ENCODE peak calls at places on chromosomes 4 and X, in ten cellular contexts. M is right lobe of liver; U is upper lobe of right lung; W is neuronal stem cell; G is fibroblast of lung; B is H1; F is naive thymus-derived CD4-positive, alpha-beta T cell; O is IMR-90; N is SK-N-SH; C is sigmoid colon. L is an unnamed sample.

GRCh38 chrX:19129694-19130093 is 7.4 kb upstream of the ADGRG2 start:
- DNase-seq in M (no peak), U (no peak), W (no peak), G (no peak), B (no peak), F (no peak), O (no peak), N (no peak), C (no peak), L (no peak)

GRCh38 chr4:98290511-98290910 is 29.3 kb downstream of the RAP1GDS1 start:
- DNase-seq in M (no peak), U (no peak), W (no peak), G (peak; percentile 82), B (no peak), F (no peak), O (peak; percentile 77), N (no peak), C (no peak), L (no peak)

GRCh38 chr4:66887061-66887460 is 658.2 kb downstream of the CENPC start:
- DNase-seq in M (no peak), U (no peak), W (no peak), G (no peak), B (no peak), F (no peak), O (no peak), N (no peak), C (no peak), L (no peak)

GRCh38 chrX:95764972-95765451 is 919.6 kb upstream of the DIAPH2 start:
- DNase-seq in M (no peak), U (no peak), W (peak; percentile 32), G (peak; percentile 81), B (no peak), F (no peak), O (peak; percentile 23), N (peak; percentile 14), C (no peak), L (no peak)

GRCh38 chrX:155611302-155611701 is 1.4 kb downstream of the TMLHE start:
- DNase-seq in M (no peak), U (no peak), W (no peak), G (no peak), B (no peak), F (no peak), O (no peak), N (no peak), C (no peak), L (no peak)

GRCh38 chrX:46953597-46953996 is 41.4 kb downstream of the JADE3 start:
- DNase-seq in M (no peak), U (no peak), W (peak; percentile 57), G (peak; percentile 34), B (no peak), F (no peak), O (no peak), N (no peak), C (no peak), L (no peak)

GRCh38 chr4:26325191-26325590 is 4.4 kb downstream of the RBPJ start:
- DNase-seq in M (no peak), U (no peak), W (no peak), G (peak; percentile 74), B (no peak), F (peak; percentile 16), O (peak; percentile 67), N (peak; percentile 33), C (no peak), L (no peak)

GRCh38 chr4:54217642-54218486 is 11.2 kb upstream of the PDGFRA start:
- DNase-seq in M (peak; percentile 51), U (peak; percentile 70), W (peak; percentile 79), G (peak; percentile 96), B (no peak), F (peak; percentile 73), O (peak; percentile 83), N (peak; percentile 81), C (peak; percentile 94), L (no peak)

GRCh38 chr4:78654809-78655208 is 103.2 kb downstream of the ANXA3 start:
- DNase-seq in M (no peak), U (no peak), W (no peak), G (peak; percentile 70), B (no peak), F (no peak), O (peak; percentile 58), N (no peak), C (no peak), L (no peak)

GRCh38 chr4:153467897-153468262 is 1.7 kb downstream of the TMEM131L start:
- DNase-seq in M (no peak), U (no peak), W (no peak), G (peak; percentile 46), B (no peak), F (no peak), O (no peak), N (no peak), C (no peak), L (no peak)

GRCh38 chr4:42627887-42628646 is 28.8 kb downstream of the ATP8A1 start:
- DNase-seq in M (no peak), U (no peak), W (no peak), G (no peak), B (no peak), F (peak; percentile 68), O (no peak), N (no peak), C (peak; percentile 67), L (no peak)

GRCh38 chr4:143667461-143667860 is 33.0 kb downstream of the FREM3 start:
- DNase-seq in M (no peak), U (no peak), W (no peak), G (peak; percentile 90), B (no peak), F (no peak), O (peak; percentile 1), N (peak; percentile 9), C (peak; percentile 68), L (no peak)

DNA sequence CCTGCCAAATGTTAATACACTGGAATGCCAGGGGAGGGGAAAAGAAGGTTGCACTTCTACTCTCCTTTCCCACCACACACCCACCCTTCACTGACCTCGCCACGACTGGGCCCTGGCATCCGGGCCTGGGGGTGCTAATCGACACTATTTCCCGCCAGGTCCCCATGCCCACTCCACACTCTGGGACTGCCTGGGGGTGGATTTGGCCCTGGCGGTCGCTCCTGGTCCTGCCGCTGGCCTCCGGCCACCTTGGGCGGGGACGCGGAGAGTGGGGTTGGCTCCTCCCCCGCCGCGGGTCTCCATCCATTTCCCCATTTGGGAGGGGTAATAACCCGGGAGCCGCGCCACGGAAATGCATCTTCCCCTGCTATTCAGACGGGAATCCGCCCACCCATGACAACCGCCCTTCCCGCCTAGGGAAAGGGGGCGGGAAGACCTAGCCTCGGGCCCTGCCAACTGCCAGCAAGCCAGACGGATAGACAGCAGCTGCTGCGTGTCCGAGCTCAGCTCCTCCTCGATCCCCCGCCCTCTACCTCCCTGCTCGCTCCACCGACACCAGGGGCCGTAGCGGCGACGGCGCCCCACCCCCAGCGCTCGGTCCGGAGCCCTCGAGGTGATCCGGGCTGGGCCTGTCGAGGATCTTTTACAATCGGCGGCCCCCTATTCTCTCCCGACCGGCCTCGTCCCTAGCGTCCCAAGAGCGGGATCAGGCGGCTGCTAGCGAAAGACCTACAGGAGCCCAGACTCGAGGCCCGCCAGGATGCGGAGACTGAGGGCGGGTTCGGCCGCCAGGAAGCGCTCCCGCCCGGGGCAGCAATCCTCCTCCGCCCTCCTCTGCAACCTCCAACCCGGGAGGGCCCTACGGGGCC is 78.0 kb downstream of the RLIM start:
- DNase-seq in M (peak; percentile 88), U (peak; percentile 84), W (no peak), G (peak; percentile 89), B (no peak), F (peak; percentile 10), O (peak; percentile 83), N (peak; percentile 86), C (peak; percentile 96), L (peak; percentile 90)
- H3K27ac ChIP-seq in M (peak overlapping the region; percentile 19), U (peak overlapping the region; percentile 85), W (peak overlapping the region; percentile 35), G (peak overlapping the region; percentile 59), B (no peak overlapping the region), F (peak overlapping the region; percentile 54), O (peak overlapping the region; percentile 83), N (peak overlapping the region; percentile 38), C (peak overlapping the region; percentile 86), L (peak overlapping the region; percentile 86)

DNA sequence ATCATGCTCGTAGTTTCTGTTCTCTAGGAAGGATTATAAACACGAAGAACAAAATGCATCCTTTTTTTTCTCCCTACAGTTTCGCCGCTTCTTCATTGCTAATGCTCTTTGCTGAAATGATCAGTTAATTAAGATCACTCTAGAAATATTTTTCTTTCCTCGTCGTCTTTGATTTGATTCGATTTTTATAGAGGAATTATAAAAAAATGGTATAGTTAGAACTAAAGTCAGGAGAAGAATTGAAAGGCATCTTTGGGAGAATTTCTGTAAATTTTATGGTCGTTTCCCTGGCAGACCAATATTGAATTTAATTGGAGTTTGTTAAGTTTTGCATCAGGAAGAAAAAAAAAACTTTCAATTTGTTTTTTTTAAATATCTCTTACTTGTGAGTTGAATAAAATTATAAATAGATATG is 1.1 kb upstream of the NKX3-2 start:
- DNase-seq in M (no peak), U (no peak), W (no peak), G (no peak), B (no peak), F (no peak), O (no peak), N (no peak), C (no peak), L (no peak)
- H3K4me1 ChIP-seq in M (peaks cover 12% of the 10 kb centered on the region), U (peaks cover 42% of the 10 kb centered on the region), W (peaks cover 2% of the 10 kb centered on the region), G (no peaks in the 10 kb centered on the region), B (peaks cover 23% of the 10 kb centered on the region), F (peaks cover 29% of the 10 kb centered on the region), O (no peaks in the 10 kb centered on the region), N (peaks cover 8% of the 10 kb centered on the region), C (peaks cover 46% of the 10 kb centered on the region), L (peaks cover 8% of the 10 kb centered on the region)

GRCh38 chrX:13742397-13743176 is 8.0 kb downstream of the OFD1 start:
- DNase-seq in M (no peak), U (no peak), W (no peak), G (no peak), B (no peak), F (no peak), O (no peak), N (no peak), C (no peak), L (no peak)

DNA sequence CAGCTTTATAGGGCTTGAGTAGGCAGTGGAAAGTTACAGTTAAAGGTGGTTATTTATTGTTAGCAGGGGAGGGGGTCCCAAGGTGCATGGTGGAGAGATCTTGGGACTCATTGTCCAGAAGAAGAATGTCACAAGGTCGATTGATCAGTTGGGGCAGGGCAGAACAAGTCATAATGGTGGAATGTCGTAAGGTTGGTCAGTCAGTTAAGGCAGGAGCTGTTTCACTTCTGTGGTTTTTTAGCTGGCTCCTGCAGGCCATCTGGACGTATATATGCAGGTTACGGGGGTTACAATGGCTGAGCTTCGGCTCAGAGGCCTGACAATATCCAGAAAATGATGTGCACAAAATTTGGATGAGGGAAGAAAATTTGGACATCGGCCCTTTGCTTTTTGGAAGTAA is 7.1 kb downstream of the OFD1 start:
- DNase-seq in M (no peak), U (no peak), W (no peak), G (no peak), B (no peak), F (no peak), O (no peak), N (no peak), C (no peak), L (no peak)
- H3K4me3 ChIP-seq in M (no peak overlapping the region), U (no peak overlapping the region), W (no peak overlapping the region), G (no peak overlapping the region), B (no peak overlapping the region), F (no peak overlapping the region), O (no peak overlapping the region), N (no peak overlapping the region), C (no peak overlapping the region), L (no peak overlapping the region)

DNA sequence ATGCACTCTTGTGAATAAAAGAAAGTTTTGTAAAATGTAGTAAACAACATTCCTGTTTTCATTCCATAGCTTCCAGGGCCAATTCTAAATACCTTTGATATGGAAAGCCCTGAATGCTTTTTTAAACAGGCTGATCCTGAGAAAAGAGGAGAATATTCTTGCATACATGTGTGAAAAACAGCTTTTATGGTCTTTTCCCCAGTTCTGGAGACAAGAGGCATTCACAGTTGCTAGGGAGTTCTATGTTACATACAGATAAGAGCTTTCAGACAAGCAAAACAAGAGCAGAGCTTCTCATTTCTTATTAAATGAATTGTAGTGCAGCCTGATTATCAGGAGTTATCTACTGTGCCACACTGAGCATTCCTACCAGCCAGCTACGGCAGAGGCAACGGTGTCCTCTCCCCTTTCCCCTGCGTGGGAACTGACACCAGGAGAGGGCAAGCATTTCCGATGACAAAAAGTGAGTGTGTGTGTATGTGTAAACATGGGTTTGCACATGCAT is 15.0 kb downstream of the GATB start:
- DNase-seq in M (no peak), U (no peak), W (no peak), G (no peak), B (no peak), F (no peak), O (peak; percentile 45), N (no peak), C (no peak), L (no peak)
- H3K27ac ChIP-seq in M (no peak overlapping the region), U (peak overlapping the region; percentile 43), W (no peak overlapping the region), G (peak overlapping the region; percentile 58), B (no peak overlapping the region), F (no peak overlapping the region), O (peak overlapping the region; percentile 88), N (peak overlapping the region; percentile 78), C (peak overlapping the region; percentile 45), L (no peak overlapping the region)